ENCODE peak calls at places on chromosomes 2 and 18, in nine cellular contexts. A, D, L, V, X, U, K, Z and H are unnamed samples. For H3K27me3, the result is how much of the 10 kb centered on the place peaks cover.

GRCh38 chr2:150698016-150698661 is 210.7 kb upstream of the RND3 start:
- DNase-seq in X (no peak), D (no peak), L (no peak), K (no peak), U (no peak), V (peak), Z (no peak), A (no peak), H (no peak)

GRCh38 chr2:150080115-150080514 is 407.4 kb downstream of the RND3 start:
- DNase-seq in K (no peak), X (no peak), V (no peak), Z (no peak), D (no peak), A (no peak), L (no peak), U (no peak), H (no peak)

GRCh38 chr18:37299471-37300304 is 265.9 kb downstream of the CELF4 start:
- DNase-seq in K (peak), A (peak), D (no peak), Z (peak), L (peak), X (peak), U (peak), V (peak), H (no peak)

GRCh38 chr2:183409662-183410061 is 285.4 kb downstream of the NUP35 start:
- DNase-seq in A (no peak), X (no peak), K (no peak), V (no peak), L (no peak), U (no peak), Z (no peak), D (no peak), H (no peak)

GRCh38 chr2:132871829-132872228 is 201.8 kb upstream of the LYPD1 start:
- DNase-seq in X (no peak), V (no peak), Z (no peak), L (no peak), A (no peak), K (no peak), D (no peak), U (no peak), H (no peak)

GRCh38 chr18:23563377-23564043 is 22.8 kb downstream of the NPC1 start:
- DNase-seq in K (no peak), U (no peak), V (peak), D (no peak), A (no peak), L (peak), Z (no peak), X (no peak), H (no peak)

GRCh38 chr2:207227062-207227748 is 61.5 kb upstream of the KLF7 start:
- DNase-seq in A (peak), X (no peak), L (peak), D (no peak), U (peak), Z (peak), V (no peak), K (no peak), H (peak)

GRCh38 chr2:37614061-37614802 is 57.2 kb downstream of the CDC42EP3 start:
- DNase-seq in V (peak), X (no peak), Z (no peak), A (no peak), D (no peak), U (peak), K (peak), L (peak), H (no peak)

GRCh38 chr2:6650311-6650710 is 215.4 kb downstream of the CMPK2 start:
- DNase-seq in Z (no peak), D (no peak), K (no peak), V (no peak), U (no peak), L (no peak), A (peak), X (no peak), H (no peak)

GRCh38 chr2:74924463-74925265 is 33.8 kb upstream of the POLE4 start:
- DNase-seq in D (no peak), Z (no peak), U (no peak), V (no peak), K (no peak), A (no peak), L (no peak), X (no peak), H (no peak)

GRCh38 chr2:18651842-18652774 is 62.7 kb upstream of the NT5C1B start:
- DNase-seq in V (no peak), U (no peak), A (no peak), D (no peak), Z (no peak), L (peak), K (peak), X (no peak), H (no peak)

GRCh38 chr18:9619545-9619944 is 5.2 kb upstream of the PPP4R1 start:
- DNase-seq in V (peak), X (no peak), L (peak), D (no peak), Z (no peak), A (no peak), U (no peak), K (peak), H (no peak)

GRCh38 chr18:56199580-56200320 is 438.6 kb downstream of the TXNL1 start:
- DNase-seq in K (no peak), D (no peak), A (no peak), X (no peak), U (no peak), L (peak), Z (no peak), V (no peak), H (no peak)

GRCh38 chr18:45567123-45567522 is 48.2 kb upstream of the SLC14A2 start:
- DNase-seq in V (no peak), K (no peak), A (no peak), U (peak), L (peak), X (no peak), D (no peak), Z (peak), H (peak)

GRCh38 chr2:167792126-167792525 is 455.3 kb downstream of the STK39 start:
- DNase-seq in U (no peak), A (no peak), V (no peak), L (no peak), D (no peak), Z (no peak), K (no peak), X (no peak), H (no peak)

GRCh38 chr2:237868631-237869356 is 9.4 kb downstream of the RAMP1 start:
- DNase-seq in V (no peak), U (peak), X (no peak), A (no peak), D (no peak), L (no peak), K (no peak), Z (no peak), H (no peak)

GRCh38 chr2:195836002-195836401 is 179.0 kb downstream of the SLC39A10 start:
- DNase-seq in D (no peak), L (no peak), U (no peak), K (no peak), Z (no peak), X (no peak), A (no peak), V (no peak), H (no peak)
- H3K27me3 ChIP-seq in D (under half), L (under half), U (under half), K (under half), Z (under half), X (under half), A (under half), V (under half), H (under half)

GRCh38 chr2:176575237-176575744 is 306.0 kb downstream of the MTX2 start:
- DNase-seq in D (no peak), A (no peak), Z (no peak), V (no peak), K (no peak), U (no peak), L (no peak), X (no peak), H (no peak)
- H3K27me3 ChIP-seq in D (under half), A (under half), Z (under half), V (under half), K (under half), U (under half), L (under half), X (under half), H (under half)

GRCh38 chr2:181657379-181657778 is 474 bp upstream of the CERKL start:
- DNase-seq in Z (no peak), X (no peak), L (no peak), A (no peak), D (no peak), U (no peak), V (no peak), K (no peak), H (peak)
- H3K27me3 ChIP-seq in Z (under half), X (under half), L (under half), A (under half), D (under half), U (under half), V (under half), K (under half), H (half or more)

GRCh38 chr2:239551206-239551605 is 150.4 kb upstream of the HDAC4 start:
- DNase-seq in A (no peak), V (no peak), K (no peak), Z (no peak), U (no peak), D (no peak), X (no peak), L (no peak), H (no peak)

GRCh38 chr2:239550336-239550735 is 149.5 kb upstream of the HDAC4 start:
- DNase-seq in A (no peak), X (no peak), K (no peak), Z (no peak), U (no peak), D (no peak), V (no peak), L (no peak), H (no peak)

GRCh38 chr2:239548491-239548890 is 147.7 kb upstream of the HDAC4 start:
- DNase-seq in X (no peak), D (no peak), Z (no peak), L (no peak), V (peak), K (no peak), A (no peak), U (no peak), H (no peak)

GRCh38 chr2:239548965-239549595 is 148.3 kb upstream of the HDAC4 start:
- DNase-seq in L (no peak), Z (no peak), D (no peak), X (no peak), K (no peak), A (no peak), V (no peak), U (no peak), H (no peak)

GRCh38 chr2:239549711-239550265 is 149.0 kb upstream of the HDAC4 start:
- DNase-seq in U (no peak), L (no peak), K (no peak), D (no peak), Z (no peak), X (no peak), A (no peak), V (no peak), H (no peak)
- H3K27me3 ChIP-seq in U (under half), L (under half), K (under half), D (under half), Z (under half), X (under half), A (under half), V (under half), H (under half)

GRCh38 chr18:79392226-79392625 is 3.5 kb upstream of the NFATC1 start:
- DNase-seq in A (no peak), X (no peak), V (no peak), L (no peak), U (no peak), Z (no peak), K (no peak), D (no peak), H (no peak)
- H3K27me3 ChIP-seq in A (under half), X (half or more), V (under half), L (under half), U (under half), Z (under half), K (under half), D (under half), H (under half)

GRCh38 chr18:54086046-54086802 is 138.2 kb downstream of the MBD2 start:
- DNase-seq in Z (no peak), D (no peak), V (no peak), L (no peak), U (no peak), A (no peak), X (no peak), K (no peak), H (no peak)
- H3K27me3 ChIP-seq in Z (under half), D (under half), V (under half), L (under half), U (under half), A (under half), X (under half), K (under half), H (under half)

GRCh38 chr2:85765081-85765731 is 11.4 kb downstream of the ATOH8 start:
- DNase-seq in U (no peak), D (no peak), V (no peak), A (no peak), L (no peak), K (no peak), Z (no peak), X (no peak), H (peak)

GRCh38 chr2:85761946-85762345 is 8.2 kb downstream of the ATOH8 start:
- DNase-seq in D (no peak), Z (no peak), K (no peak), U (no peak), A (no peak), V (no peak), L (no peak), X (no peak), H (no peak)

GRCh38 chr2:85763831-85764230 is 10.0 kb downstream of the ATOH8 start:
- DNase-seq in V (no peak), A (no peak), X (no peak), D (no peak), U (no peak), Z (no peak), K (no peak), L (no peak), H (no peak)

GRCh38 chr2:85761512-85761944 is 7.7 kb downstream of the ATOH8 start:
- DNase-seq in U (no peak), V (no peak), Z (peak), L (no peak), X (no peak), D (no peak), K (no peak), A (no peak), H (no peak)

GRCh38 chr2:85763132-85763531 is 9.3 kb downstream of the ATOH8 start:
- DNase-seq in U (no peak), Z (no peak), L (no peak), K (no peak), D (no peak), A (no peak), V (peak), X (no peak), H (no peak)
- H3K27me3 ChIP-seq in U (under half), Z (under half), L (under half), K (under half), D (under half), A (under half), V (under half), X (under half), H (under half)

DNA sequence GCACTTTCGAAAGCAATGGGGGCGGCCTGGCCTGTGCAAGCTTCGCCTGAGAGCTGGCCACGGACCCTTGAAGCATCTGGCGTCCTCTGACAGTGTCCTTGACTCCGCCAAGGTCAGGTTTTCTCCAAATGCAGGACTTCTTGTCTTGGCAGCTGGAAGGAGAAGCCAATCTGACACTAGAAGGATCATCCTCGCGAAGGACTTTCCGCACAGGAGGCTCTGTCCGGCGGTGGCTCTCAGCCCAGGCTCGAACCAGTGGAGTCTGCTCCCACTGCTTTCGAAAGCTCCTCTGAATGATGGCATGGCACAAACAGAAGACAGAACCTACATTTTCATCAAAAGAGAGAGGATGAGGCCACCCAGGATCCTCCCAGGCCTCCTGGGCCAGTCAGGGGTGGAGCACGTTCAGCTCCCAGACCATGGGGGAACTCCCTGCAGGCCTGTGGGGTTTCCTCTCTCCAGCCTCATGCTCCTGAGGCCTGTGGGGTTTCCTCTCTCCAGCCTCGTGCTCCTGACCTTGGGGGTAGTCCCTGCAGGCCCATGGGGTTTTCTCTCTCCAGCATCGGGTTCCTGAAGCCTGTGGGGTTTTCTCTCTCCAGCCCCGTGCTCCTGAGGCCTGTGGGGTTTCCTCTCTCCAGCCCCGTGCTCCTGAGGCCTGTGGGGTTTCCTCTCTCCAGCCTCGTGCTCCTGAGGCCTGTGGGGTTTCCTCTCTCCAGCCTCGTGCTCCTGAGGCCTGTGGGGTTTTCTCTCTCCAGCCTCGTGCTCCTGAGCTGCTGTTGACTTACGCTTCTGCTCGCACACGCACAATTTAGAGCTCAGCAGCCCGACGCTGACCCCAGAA is 396.5 kb upstream of the SALL3 start:
- DNase-seq in K (no peak), U (no peak), Z (no peak), V (no peak), D (no peak), L (no peak), X (no peak), A (no peak), H (peak)
- H3K27me3 ChIP-seq in K (under half), U (under half), Z (under half), V (under half), D (under half), L (under half), X (under half), A (under half), H (under half)

GRCh38 chr2:45643095-45643494 is 8.4 kb upstream of the PRKCE start:
- DNase-seq in D (no peak), K (no peak), A (no peak), X (no peak), Z (no peak), L (no peak), U (peak), V (no peak), H (no peak)
- H3K27me3 ChIP-seq in D (under half), K (under half), A (under half), X (under half), Z (under half), L (under half), U (under half), V (under half), H (under half)

DNA sequence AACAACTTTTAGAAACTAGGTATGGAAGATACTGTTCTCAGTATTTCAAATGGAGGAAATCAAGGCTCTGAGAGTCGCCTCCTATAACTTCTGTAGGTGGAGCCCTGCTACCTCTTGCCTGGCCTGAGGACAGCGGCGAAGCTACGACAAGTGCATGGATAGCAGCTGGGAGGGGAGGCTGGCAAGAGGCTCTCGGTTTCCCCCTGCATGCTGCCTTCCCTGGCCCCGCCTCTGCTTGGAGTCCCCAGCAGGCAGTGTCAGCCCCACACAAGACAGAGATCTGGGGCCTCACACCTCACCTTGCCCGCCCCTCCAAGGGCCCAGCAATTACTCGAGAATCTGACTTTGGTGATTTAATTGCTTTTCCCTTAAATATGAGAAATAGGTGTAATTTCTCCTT is 107.6 kb upstream of the POU3F3 start:
- DNase-seq in Z (no peak), X (no peak), A (no peak), V (no peak), K (no peak), L (no peak), U (no peak), D (no peak), H (no peak)
- H3K27me3 ChIP-seq in Z (under half), X (under half), A (under half), V (under half), K (under half), L (under half), U (under half), D (under half), H (under half)